ENCODE peak calls at places on chromosomes 1 and 21, in eight cellular contexts. One of them, this sample, is unnamed.

GRCh38 chr1:150626150-150626549 is 3.3 kb downstream of the ENSA start:
- DNase-seq in esophagus muscularis mucosa: no peak
- DNase-seq in SK-N-SH: no peak
- DNase-seq in suprapubic skin: no peak
- DNase-seq in K562: no peak
- DNase-seq in stomach: no peak
- DNase-seq in sigmoid colon: no peak
- DNase-seq in tibial nerve: no peak
- DNase-seq in this sample: no peak

GRCh38 chr1:17612831-17613230 is 73.3 kb downstream of the ARHGEF10L start:
- DNase-seq in SK-N-SH: no peak
- DNase-seq in esophagus muscularis mucosa: no peak
- DNase-seq in stomach: no peak
- DNase-seq in suprapubic skin: no peak
- DNase-seq in K562: no peak
- DNase-seq in sigmoid colon: no peak
- DNase-seq in tibial nerve: no peak
- DNase-seq in this sample: no peak

GRCh38 chr1:10833630-10834557 is 37.4 kb upstream of the CASZ1 start:
- DNase-seq in K562: no peak
- DNase-seq in stomach: no peak
- DNase-seq in esophagus muscularis mucosa: no peak
- DNase-seq in SK-N-SH: no peak
- DNase-seq in sigmoid colon: no peak
- DNase-seq in suprapubic skin: no peak
- DNase-seq in tibial nerve: no peak
- DNase-seq in this sample: no peak

GRCh38 chr21:27321791-27322190 is 354.9 kb upstream of the ADAMTS5 start:
- DNase-seq in esophagus muscularis mucosa: no peak
- DNase-seq in K562: no peak
- DNase-seq in sigmoid colon: no peak
- DNase-seq in SK-N-SH: no peak
- DNase-seq in suprapubic skin: no peak
- DNase-seq in stomach: no peak
- DNase-seq in tibial nerve: no peak
- DNase-seq in this sample: no peak

GRCh38 chr1:38992450-38993111 is 1.5 kb downstream of the AKIRIN1 start:
- DNase-seq in sigmoid colon: no peak
- DNase-seq in K562: peak
- DNase-seq in SK-N-SH: no peak
- DNase-seq in tibial nerve: no peak
- DNase-seq in stomach: no peak
- DNase-seq in suprapubic skin: no peak
- DNase-seq in esophagus muscularis mucosa: no peak
- DNase-seq in this sample: no peak

GRCh38 chr1:40711465-40712404 is 20.2 kb downstream of the NFYC start:
- DNase-seq in tibial nerve: no peak
- DNase-seq in stomach: no peak
- DNase-seq in SK-N-SH: no peak
- DNase-seq in suprapubic skin: no peak
- DNase-seq in sigmoid colon: no peak
- DNase-seq in K562: no peak
- DNase-seq in esophagus muscularis mucosa: no peak
- DNase-seq in this sample: peak

GRCh38 chr1:213256438-213257087 is 205.5 kb downstream of the RPS6KC1 start:
- DNase-seq in sigmoid colon: no peak
- DNase-seq in K562: no peak
- DNase-seq in stomach: no peak
- DNase-seq in SK-N-SH: no peak
- DNase-seq in suprapubic skin: no peak
- DNase-seq in tibial nerve: no peak
- DNase-seq in esophagus muscularis mucosa: no peak
- DNase-seq in this sample: no peak

GRCh38 chr1:229579101-229579651 is 20.7 kb upstream of the ABCB10 start:
- DNase-seq in suprapubic skin: no peak
- DNase-seq in sigmoid colon: peak
- DNase-seq in stomach: no peak
- DNase-seq in SK-N-SH: peak
- DNase-seq in esophagus muscularis mucosa: no peak
- DNase-seq in K562: no peak
- DNase-seq in tibial nerve: peak
- DNase-seq in this sample: no peak

GRCh38 chr1:34885405-34886247 is 26.1 kb upstream of the SMIM12 start:
- DNase-seq in sigmoid colon: no peak
- DNase-seq in SK-N-SH: no peak
- DNase-seq in K562: peak
- DNase-seq in esophagus muscularis mucosa: no peak
- DNase-seq in suprapubic skin: no peak
- DNase-seq in tibial nerve: no peak
- DNase-seq in stomach: peak
- DNase-seq in this sample: peak

GRCh38 chr1:96550014-96550413 is 171.6 kb upstream of the PTBP2 start:
- DNase-seq in suprapubic skin: no peak
- DNase-seq in esophagus muscularis mucosa: no peak
- DNase-seq in stomach: no peak
- DNase-seq in sigmoid colon: no peak
- DNase-seq in K562: no peak
- DNase-seq in SK-N-SH: no peak
- DNase-seq in tibial nerve: no peak
- DNase-seq in this sample: no peak

GRCh38 chr1:2597441-2598328 is 11.1 kb downstream of the PRXL2B start:
- DNase-seq in suprapubic skin: peak
- DNase-seq in esophagus muscularis mucosa: no peak
- DNase-seq in SK-N-SH: no peak
- DNase-seq in stomach: no peak
- DNase-seq in sigmoid colon: peak
- DNase-seq in tibial nerve: no peak
- DNase-seq in K562: peak
- DNase-seq in this sample: no peak

GRCh38 chr1:63116016-63116415 is 206.4 kb upstream of the FOXD3 start:
- DNase-seq in suprapubic skin: no peak
- DNase-seq in SK-N-SH: no peak
- DNase-seq in stomach: no peak
- DNase-seq in K562: no peak
- DNase-seq in sigmoid colon: no peak
- DNase-seq in tibial nerve: no peak
- DNase-seq in esophagus muscularis mucosa: no peak
- DNase-seq in this sample: no peak

GRCh38 chr1:153881764-153882163 is 41.0 kb downstream of the GATAD2B start:
- DNase-seq in stomach: no peak
- DNase-seq in esophagus muscularis mucosa: no peak
- DNase-seq in K562: no peak
- DNase-seq in tibial nerve: no peak
- DNase-seq in suprapubic skin: peak
- DNase-seq in SK-N-SH: peak
- DNase-seq in sigmoid colon: no peak
- DNase-seq in this sample: no peak

GRCh38 chr1:202589190-202589680 is 121.0 kb downstream of the SYT2 start:
- DNase-seq in suprapubic skin: peak
- DNase-seq in stomach: peak
- DNase-seq in K562: no peak
- DNase-seq in sigmoid colon: peak
- DNase-seq in esophagus muscularis mucosa: peak
- DNase-seq in SK-N-SH: peak
- DNase-seq in tibial nerve: peak
- DNase-seq in this sample: peak

GRCh38 chr21:41958886-41959563 is 5.2 kb upstream of the C2CD2 start:
- DNase-seq in tibial nerve: no peak
- DNase-seq in suprapubic skin: no peak
- DNase-seq in stomach: no peak
- DNase-seq in sigmoid colon: no peak
- DNase-seq in SK-N-SH: no peak
- DNase-seq in K562: no peak
- DNase-seq in esophagus muscularis mucosa: no peak
- DNase-seq in this sample: no peak

GRCh38 chr21:46110499-46111192 is 12.7 kb downstream of the COL6A2 start:
- DNase-seq in sigmoid colon: peak
- DNase-seq in SK-N-SH: peak
- DNase-seq in tibial nerve: peak
- DNase-seq in suprapubic skin: peak
- DNase-seq in stomach: peak
- DNase-seq in esophagus muscularis mucosa: peak
- DNase-seq in K562: peak
- DNase-seq in this sample: peak

GRCh38 chr1:115331531-115332331 is 6.3 kb downstream of the NGF start:
- DNase-seq in suprapubic skin: no peak
- DNase-seq in tibial nerve: no peak
- DNase-seq in stomach: no peak
- DNase-seq in sigmoid colon: no peak
- DNase-seq in K562: no peak
- DNase-seq in SK-N-SH: no peak
- DNase-seq in esophagus muscularis mucosa: no peak
- DNase-seq in this sample: no peak

GRCh38 chr1:110056284-110056680 is 14.2 kb downstream of the ALX3 start:
- DNase-seq in tibial nerve: no peak
- DNase-seq in stomach: no peak
- DNase-seq in K562: no peak
- DNase-seq in esophagus muscularis mucosa: no peak
- DNase-seq in suprapubic skin: no peak
- DNase-seq in SK-N-SH: no peak
- DNase-seq in sigmoid colon: no peak
- DNase-seq in this sample: no peak

GRCh38 chr1:111565079-111565478 is 54.5 kb upstream of the RAP1A start:
- DNase-seq in esophagus muscularis mucosa: peak
- DNase-seq in stomach: no peak
- DNase-seq in tibial nerve: no peak
- DNase-seq in SK-N-SH: no peak
- DNase-seq in suprapubic skin: no peak
- DNase-seq in K562: no peak
- DNase-seq in sigmoid colon: peak
- DNase-seq in this sample: no peak

GRCh38 chr1:27562021-27562420 is 41.9 kb downstream of the AHDC1 start:
- DNase-seq in esophagus muscularis mucosa: no peak
- DNase-seq in K562: peak
- DNase-seq in suprapubic skin: no peak
- DNase-seq in stomach: no peak
- DNase-seq in SK-N-SH: peak
- DNase-seq in sigmoid colon: no peak
- DNase-seq in tibial nerve: no peak
- DNase-seq in this sample: no peak

GRCh38 chr1:27561126-27561899 is 42.6 kb downstream of the AHDC1 start:
- DNase-seq in esophagus muscularis mucosa: no peak
- DNase-seq in stomach: no peak
- DNase-seq in K562: no peak
- DNase-seq in tibial nerve: no peak
- DNase-seq in SK-N-SH: peak
- DNase-seq in suprapubic skin: no peak
- DNase-seq in sigmoid colon: peak
- DNase-seq in this sample: no peak

GRCh38 chr1:27559466-27560030 is 44.4 kb downstream of the AHDC1 start:
- DNase-seq in stomach: no peak
- DNase-seq in esophagus muscularis mucosa: no peak
- DNase-seq in tibial nerve: no peak
- DNase-seq in sigmoid colon: no peak
- DNase-seq in SK-N-SH: peak
- DNase-seq in K562: no peak
- DNase-seq in suprapubic skin: no peak
- DNase-seq in this sample: no peak

GRCh38 chr1:27562483-27563406 is 41.2 kb downstream of the AHDC1 start:
- DNase-seq in esophagus muscularis mucosa: no peak
- DNase-seq in suprapubic skin: no peak
- DNase-seq in tibial nerve: no peak
- DNase-seq in SK-N-SH: no peak
- DNase-seq in K562: no peak
- DNase-seq in stomach: no peak
- DNase-seq in sigmoid colon: no peak
- DNase-seq in this sample: no peak

GRCh38 chr1:27560271-27561125 is 43.4 kb downstream of the AHDC1 start:
- DNase-seq in tibial nerve: no peak
- DNase-seq in stomach: no peak
- DNase-seq in sigmoid colon: no peak
- DNase-seq in SK-N-SH: peak
- DNase-seq in K562: no peak
- DNase-seq in esophagus muscularis mucosa: no peak
- DNase-seq in suprapubic skin: no peak
- DNase-seq in this sample: no peak
- H3K27ac ChIP-seq in tibial nerve: peak
- H3K27ac ChIP-seq in stomach: peak
- H3K27ac ChIP-seq in sigmoid colon: peak
- H3K27ac ChIP-seq in SK-N-SH: peak
- H3K27ac ChIP-seq in K562: peak
- H3K27ac ChIP-seq in esophagus muscularis mucosa: peak
- H3K27ac ChIP-seq in suprapubic skin: peak
- H3K27ac ChIP-seq in this sample: peak

GRCh38 chr1:169466259-169467230 is 19.2 kb downstream of the SLC19A2 start:
- DNase-seq in K562: no peak
- DNase-seq in esophagus muscularis mucosa: no peak
- DNase-seq in stomach: no peak
- DNase-seq in sigmoid colon: no peak
- DNase-seq in tibial nerve: peak
- DNase-seq in suprapubic skin: no peak
- DNase-seq in SK-N-SH: peak
- DNase-seq in this sample: peak
- TF ChIP-seq EP300 in K562: no peak
- TF ChIP-seq EP300 in esophagus muscularis mucosa: no peak
- TF ChIP-seq EP300 in stomach: no peak
- TF ChIP-seq EP300 in sigmoid colon: no peak
- TF ChIP-seq EP300 in tibial nerve: no peak
- TF ChIP-seq EP300 in suprapubic skin: no peak
- TF ChIP-seq EP300 in SK-N-SH: no peak
- TF ChIP-seq EP300 in this sample: no peak

GRCh38 chr1:245225709-245226464 is 71.1 kb downstream of the KIF26B start:
- DNase-seq in SK-N-SH: no peak
- DNase-seq in sigmoid colon: no peak
- DNase-seq in tibial nerve: no peak
- DNase-seq in esophagus muscularis mucosa: no peak
- DNase-seq in stomach: no peak
- DNase-seq in K562: no peak
- DNase-seq in suprapubic skin: no peak
- DNase-seq in this sample: no peak
- H3K27ac ChIP-seq in SK-N-SH: no peak
- H3K27ac ChIP-seq in sigmoid colon: no peak
- H3K27ac ChIP-seq in tibial nerve: no peak
- H3K27ac ChIP-seq in esophagus muscularis mucosa: no peak
- H3K27ac ChIP-seq in stomach: no peak
- H3K27ac ChIP-seq in K562: no peak
- H3K27ac ChIP-seq in suprapubic skin: no peak
- H3K27ac ChIP-seq in this sample: no peak

GRCh38 chr1:100313382-100313781 is 38.9 kb upstream of the CDC14A start:
- DNase-seq in stomach: no peak
- DNase-seq in suprapubic skin: no peak
- DNase-seq in sigmoid colon: no peak
- DNase-seq in tibial nerve: no peak
- DNase-seq in K562: no peak
- DNase-seq in esophagus muscularis mucosa: no peak
- DNase-seq in SK-N-SH: no peak
- DNase-seq in this sample: no peak

GRCh38 chr1:100308777-100309176 is 42.8 kb downstream of the RTCA start:
- DNase-seq in stomach: no peak
- DNase-seq in tibial nerve: no peak
- DNase-seq in SK-N-SH: no peak
- DNase-seq in suprapubic skin: no peak
- DNase-seq in sigmoid colon: no peak
- DNase-seq in K562: no peak
- DNase-seq in esophagus muscularis mucosa: no peak
- DNase-seq in this sample: no peak

GRCh38 chr1:100306735-100307313 is 40.8 kb downstream of the RTCA start:
- DNase-seq in esophagus muscularis mucosa: no peak
- DNase-seq in suprapubic skin: no peak
- DNase-seq in K562: no peak
- DNase-seq in stomach: no peak
- DNase-seq in sigmoid colon: no peak
- DNase-seq in SK-N-SH: no peak
- DNase-seq in tibial nerve: no peak
- DNase-seq in this sample: no peak

GRCh38 chr1:100305954-100306353 is 39.9 kb downstream of the RTCA start:
- DNase-seq in sigmoid colon: no peak
- DNase-seq in tibial nerve: no peak
- DNase-seq in SK-N-SH: no peak
- DNase-seq in K562: no peak
- DNase-seq in suprapubic skin: no peak
- DNase-seq in stomach: no peak
- DNase-seq in esophagus muscularis mucosa: no peak
- DNase-seq in this sample: no peak

GRCh38 chr1:100309863-100310262 is 42.4 kb upstream of the CDC14A start:
- DNase-seq in K562: no peak
- DNase-seq in tibial nerve: no peak
- DNase-seq in suprapubic skin: no peak
- DNase-seq in sigmoid colon: no peak
- DNase-seq in esophagus muscularis mucosa: no peak
- DNase-seq in SK-N-SH: no peak
- DNase-seq in stomach: no peak
- DNase-seq in this sample: no peak
- TF ChIP-seq EP300 in K562: no peak
- TF ChIP-seq EP300 in tibial nerve: no peak
- TF ChIP-seq EP300 in suprapubic skin: no peak
- TF ChIP-seq EP300 in sigmoid colon: no peak
- TF ChIP-seq EP300 in esophagus muscularis mucosa: no peak
- TF ChIP-seq EP300 in SK-N-SH: no peak
- TF ChIP-seq EP300 in stomach: no peak
- TF ChIP-seq EP300 in this sample: no peak